ENCODE peak calls at places on chromosomes 12 and 14, in five cellular contexts. One of them, this sample, is unnamed.

GRCh38 chr12:1835178-1836131 is 15.1 kb downstream of the LRTM2 start:
- DNase-seq in GM04504: no peak
- DNase-seq in caudate nucleus: no peak
- DNase-seq in left ventricle myocardium inferior: no peak
- DNase-seq in A549: no peak
- DNase-seq in this sample: no peak

GRCh38 chr12:24111591-24111990 is 162.1 kb upstream of the SOX5 start:
- DNase-seq in caudate nucleus: no peak
- DNase-seq in left ventricle myocardium inferior: no peak
- DNase-seq in GM04504: no peak
- DNase-seq in A549: no peak
- DNase-seq in this sample: no peak

GRCh38 chr12:130764475-130765185 is 48.5 kb upstream of the RIMBP2 start:
- DNase-seq in A549: peak; percentile 76
- DNase-seq in GM04504: no peak
- DNase-seq in caudate nucleus: no peak
- DNase-seq in left ventricle myocardium inferior: no peak
- DNase-seq in this sample: no peak

GRCh38 chr12:27999970-28000369 is 27.4 kb upstream of the PTHLH start:
- DNase-seq in A549: no peak
- DNase-seq in left ventricle myocardium inferior: no peak
- DNase-seq in GM04504: no peak
- DNase-seq in caudate nucleus: no peak
- DNase-seq in this sample: no peak

GRCh38 chr14:32939254-32940065 is 781 bp downstream of the NPAS3 start:
- DNase-seq in GM04504: peak; percentile 57
- DNase-seq in A549: no peak
- DNase-seq in left ventricle myocardium inferior: peak; percentile 86
- DNase-seq in caudate nucleus: peak; percentile 84
- DNase-seq in this sample: peak; percentile 90

GRCh38 chr12:56261503-56262230 is 3.5 kb upstream of the ANKRD52 start:
- DNase-seq in GM04504: peak; percentile 75
- DNase-seq in left ventricle myocardium inferior: no peak
- DNase-seq in A549: peak; percentile 95
- DNase-seq in caudate nucleus: no peak
- DNase-seq in this sample: no peak

GRCh38 chr14:22887990-22888378 is 5.0 kb downstream of the REM2 start:
- DNase-seq in left ventricle myocardium inferior: no peak
- DNase-seq in GM04504: no peak
- DNase-seq in A549: no peak
- DNase-seq in caudate nucleus: peak; percentile 71
- DNase-seq in this sample: no peak

GRCh38 chr14:93925374-93925895 is 1.7 kb upstream of the FAM181A start:
- DNase-seq in caudate nucleus: no peak
- DNase-seq in A549: no peak
- DNase-seq in GM04504: no peak
- DNase-seq in left ventricle myocardium inferior: no peak
- DNase-seq in this sample: no peak

GRCh38 chr14:103108749-103109207 is 14.3 kb downstream of the EXOC3L4 start:
- DNase-seq in left ventricle myocardium inferior: no peak
- DNase-seq in GM04504: no peak
- DNase-seq in caudate nucleus: no peak
- DNase-seq in A549: peak; percentile 81
- DNase-seq in this sample: no peak

GRCh38 chr12:76646366-76646765 is 86.8 kb upstream of the OSBPL8 start:
- DNase-seq in left ventricle myocardium inferior: no peak
- DNase-seq in GM04504: no peak
- DNase-seq in A549: no peak
- DNase-seq in caudate nucleus: no peak
- DNase-seq in this sample: no peak

GRCh38 chr12:30145351-30146017 is 361.7 kb upstream of the TMTC1 start:
- DNase-seq in left ventricle myocardium inferior: no peak
- DNase-seq in GM04504: no peak
- DNase-seq in caudate nucleus: no peak
- DNase-seq in A549: no peak
- DNase-seq in this sample: no peak

GRCh38 chr12:3646561-3647241 is 106.2 kb downstream of the CRACR2A start:
- DNase-seq in A549: no peak
- DNase-seq in GM04504: no peak
- DNase-seq in left ventricle myocardium inferior: no peak
- DNase-seq in caudate nucleus: no peak
- DNase-seq in this sample: peak; percentile 79

GRCh38 chr14:55913324-55914035 is 204.7 kb upstream of the PELI2 start:
- DNase-seq in left ventricle myocardium inferior: peak; percentile 25
- DNase-seq in GM04504: no peak
- DNase-seq in A549: no peak
- DNase-seq in caudate nucleus: no peak
- DNase-seq in this sample: peak; percentile 2

GRCh38 chr12:65156366-65156831 is 13.0 kb upstream of the LEMD3 start:
- DNase-seq in caudate nucleus: no peak
- DNase-seq in left ventricle myocardium inferior: no peak
- DNase-seq in A549: no peak
- DNase-seq in GM04504: no peak
- DNase-seq in this sample: no peak

This sample was measured in thyroid gland.